ENCODE peak calls at places on chromosome 16, in five cellular contexts. One of them, this sample, is unnamed.

GRCh38 chr16:88772871-88773811 is 11.9 kb downstream of the PIEZO1 start:
- DNase-seq in body of pancreas: peak; percentile 48
- DNase-seq in activated CD8-positive, alpha-beta T cell treated with anti-CD3 and anti-CD28 coated beads for 36 hours: no peak
- DNase-seq in AG09319: peak; percentile 67
- DNase-seq in activated B cell treated with CpG ODN at 0.5 μM for 24 hours: no peak
- DNase-seq in this sample: no peak

GRCh38 chr16:68284847-68285246 is 20.5 kb downstream of the SLC7A6 start:
- DNase-seq in body of pancreas: no peak
- DNase-seq in activated CD8-positive, alpha-beta T cell treated with anti-CD3 and anti-CD28 coated beads for 36 hours: peak; percentile 45
- DNase-seq in AG09319: no peak
- DNase-seq in activated B cell treated with CpG ODN at 0.5 μM for 24 hours: peak; percentile 42
- DNase-seq in this sample: peak; percentile 78

GRCh38 chr16:49459953-49460735 is 86.5 kb downstream of the C16orf78 start:
- DNase-seq in body of pancreas: peak; percentile 2
- DNase-seq in activated CD8-positive, alpha-beta T cell treated with anti-CD3 and anti-CD28 coated beads for 36 hours: no peak
- DNase-seq in AG09319: no peak
- DNase-seq in activated B cell treated with CpG ODN at 0.5 μM for 24 hours: no peak
- DNase-seq in this sample: no peak

GRCh38 chr16:85436636-85437160 is 176.4 kb upstream of the GSE1 start:
- DNase-seq in body of pancreas: peak; percentile 67
- DNase-seq in activated CD8-positive, alpha-beta T cell treated with anti-CD3 and anti-CD28 coated beads for 36 hours: no peak
- DNase-seq in AG09319: no peak
- DNase-seq in activated B cell treated with CpG ODN at 0.5 μM for 24 hours: no peak
- DNase-seq in this sample: no peak

GRCh38 chr16:51402239-51402638 is 251.2 kb upstream of the SALL1 start:
- DNase-seq in body of pancreas: no peak
- DNase-seq in activated CD8-positive, alpha-beta T cell treated with anti-CD3 and anti-CD28 coated beads for 36 hours: no peak
- DNase-seq in AG09319: no peak
- DNase-seq in activated B cell treated with CpG ODN at 0.5 μM for 24 hours: no peak
- DNase-seq in this sample: no peak

GRCh38 chr16:86994651-86995171 is 322.5 kb downstream of the C16orf95 start:
- DNase-seq in body of pancreas: no peak
- DNase-seq in activated CD8-positive, alpha-beta T cell treated with anti-CD3 and anti-CD28 coated beads for 36 hours: no peak
- DNase-seq in AG09319: peak; percentile 38
- DNase-seq in activated B cell treated with CpG ODN at 0.5 μM for 24 hours: no peak
- DNase-seq in this sample: no peak

GRCh38 chr16:68436581-68436980 is 11.7 kb downstream of the SMPD3 start:
- DNase-seq in body of pancreas: no peak
- DNase-seq in activated CD8-positive, alpha-beta T cell treated with anti-CD3 and anti-CD28 coated beads for 36 hours: peak; percentile 35
- DNase-seq in AG09319: no peak
- DNase-seq in activated B cell treated with CpG ODN at 0.5 μM for 24 hours: no peak
- DNase-seq in this sample: no peak

GRCh38 chr16:11560701-11561439 is 25.8 kb downstream of the LITAF start:
- DNase-seq in body of pancreas: no peak
- DNase-seq in activated CD8-positive, alpha-beta T cell treated with anti-CD3 and anti-CD28 coated beads for 36 hours: peak; percentile 87
- DNase-seq in AG09319: no peak
- DNase-seq in activated B cell treated with CpG ODN at 0.5 μM for 24 hours: no peak
- DNase-seq in this sample: no peak

GRCh38 chr16:9199312-9199711 is 107.9 kb downstream of the HAPSTR1 start:
- DNase-seq in body of pancreas: no peak
- DNase-seq in activated CD8-positive, alpha-beta T cell treated with anti-CD3 and anti-CD28 coated beads for 36 hours: no peak
- DNase-seq in AG09319: no peak
- DNase-seq in activated B cell treated with CpG ODN at 0.5 μM for 24 hours: no peak
- DNase-seq in this sample: no peak

GRCh38 chr16:74577882-74578366 is 29.0 kb downstream of the GLG1 start:
- DNase-seq in body of pancreas: no peak
- DNase-seq in activated CD8-positive, alpha-beta T cell treated with anti-CD3 and anti-CD28 coated beads for 36 hours: no peak
- DNase-seq in AG09319: no peak
- DNase-seq in activated B cell treated with CpG ODN at 0.5 μM for 24 hours: no peak
- DNase-seq in this sample: peak; percentile 36

GRCh38 chr16:74574146-74574545 is 32.8 kb downstream of the GLG1 start:
- DNase-seq in body of pancreas: no peak
- DNase-seq in activated CD8-positive, alpha-beta T cell treated with anti-CD3 and anti-CD28 coated beads for 36 hours: no peak
- DNase-seq in AG09319: no peak
- DNase-seq in activated B cell treated with CpG ODN at 0.5 μM for 24 hours: no peak
- DNase-seq in this sample: no peak

GRCh38 chr16:74575805-74576643 is 30.9 kb downstream of the GLG1 start:
- DNase-seq in body of pancreas: no peak
- DNase-seq in activated CD8-positive, alpha-beta T cell treated with anti-CD3 and anti-CD28 coated beads for 36 hours: no peak
- DNase-seq in AG09319: no peak
- DNase-seq in activated B cell treated with CpG ODN at 0.5 μM for 24 hours: no peak
- DNase-seq in this sample: no peak

GRCh38 chr16:74573622-74574021 is 33.3 kb downstream of the GLG1 start:
- DNase-seq in body of pancreas: no peak
- DNase-seq in activated CD8-positive, alpha-beta T cell treated with anti-CD3 and anti-CD28 coated beads for 36 hours: no peak
- DNase-seq in AG09319: no peak
- DNase-seq in activated B cell treated with CpG ODN at 0.5 μM for 24 hours: no peak
- DNase-seq in this sample: no peak

DNA sequence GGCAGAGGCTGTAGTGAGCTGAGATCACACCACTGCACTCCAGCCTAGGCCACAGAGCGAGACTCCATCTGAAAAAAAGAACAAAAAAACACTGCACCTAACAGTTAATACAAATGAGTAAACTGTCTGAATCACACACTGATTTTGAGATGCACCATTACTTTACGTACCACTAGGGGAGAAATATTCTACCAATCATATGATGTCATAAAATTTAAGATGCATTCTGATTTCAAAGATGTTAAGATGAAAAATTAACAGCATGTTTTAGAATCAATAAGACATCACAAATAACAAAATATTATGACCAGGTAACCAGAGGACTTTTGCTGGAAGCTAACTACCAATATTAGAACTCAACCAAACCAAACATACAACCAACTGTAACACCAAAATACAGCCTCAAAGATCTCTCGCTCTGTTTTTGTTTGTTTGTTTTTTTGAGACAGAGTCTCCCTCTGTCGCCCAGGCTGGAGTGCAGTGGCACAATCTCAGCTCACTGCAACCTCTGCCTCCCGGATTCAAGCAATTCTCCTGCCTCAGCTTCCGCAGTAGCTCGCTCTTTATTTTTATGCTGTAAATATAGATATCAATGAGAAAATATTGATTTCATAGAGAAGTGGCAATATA is 31.6 kb downstream of the GLG1 start:
- DNase-seq in body of pancreas: no peak
- DNase-seq in activated CD8-positive, alpha-beta T cell treated with anti-CD3 and anti-CD28 coated beads for 36 hours: no peak
- DNase-seq in AG09319: no peak
- DNase-seq in activated B cell treated with CpG ODN at 0.5 μM for 24 hours: no peak
- DNase-seq in this sample: no peak
- TF ChIP-seq CTCF in body of pancreas: no peak
- TF ChIP-seq CTCF in activated CD8-positive, alpha-beta T cell treated with anti-CD3 and anti-CD28 coated beads for 36 hours: no peak
- TF ChIP-seq CTCF in AG09319: no peak
- TF ChIP-seq CTCF in activated B cell treated with CpG ODN at 0.5 μM for 24 hours: no peak
- TF ChIP-seq CTCF in this sample: no peak

DNA sequence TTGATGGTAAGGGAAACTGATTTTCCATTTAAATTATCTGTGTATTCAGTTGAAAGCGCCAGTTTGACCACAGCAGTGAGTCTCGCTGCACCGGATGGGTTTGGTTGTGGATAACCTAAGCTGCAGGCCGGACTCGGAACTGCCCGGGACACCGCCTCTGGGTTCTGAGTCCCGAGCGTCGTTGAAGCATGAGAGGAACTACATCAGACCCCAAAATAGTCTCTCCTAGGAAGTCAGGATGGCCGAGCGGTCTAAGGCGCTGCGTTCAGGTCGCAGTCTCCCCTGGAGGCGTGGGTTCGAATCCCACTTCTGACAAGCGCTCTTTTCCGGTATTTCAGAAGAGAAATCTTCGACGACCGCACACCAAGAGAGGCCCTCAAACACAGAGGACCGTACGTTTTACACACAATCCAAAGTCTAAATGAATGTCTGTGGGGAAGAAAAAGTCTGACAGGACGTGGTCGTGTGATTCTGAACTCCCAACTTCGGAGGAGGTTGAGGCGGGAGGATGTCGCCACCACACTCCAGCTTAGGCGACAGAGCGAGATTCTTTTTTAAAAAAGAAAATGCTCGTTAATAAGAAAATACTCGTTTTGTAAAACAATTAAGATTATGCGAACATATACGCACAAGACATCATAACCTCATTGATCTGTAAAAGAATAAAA is 15.4 kb upstream of the PLLP start:
- DNase-seq in body of pancreas: peak; percentile 88
- DNase-seq in activated CD8-positive, alpha-beta T cell treated with anti-CD3 and anti-CD28 coated beads for 36 hours: peak; percentile 94
- DNase-seq in AG09319: peak; percentile 93
- DNase-seq in activated B cell treated with CpG ODN at 0.5 μM for 24 hours: peak; percentile 72
- DNase-seq in this sample: peak; percentile 76
- TF ChIP-seq CTCF in body of pancreas: peak; percentile 37
- TF ChIP-seq CTCF in activated CD8-positive, alpha-beta T cell treated with anti-CD3 and anti-CD28 coated beads for 36 hours: no peak
- TF ChIP-seq CTCF in AG09319: no peak
- TF ChIP-seq CTCF in activated B cell treated with CpG ODN at 0.5 μM for 24 hours: no peak
- TF ChIP-seq CTCF in this sample: no peak

GRCh38 chr16:82751020-82751419 is 124.3 kb downstream of the CDH13 start:
- DNase-seq in body of pancreas: no peak
- DNase-seq in activated CD8-positive, alpha-beta T cell treated with anti-CD3 and anti-CD28 coated beads for 36 hours: no peak
- DNase-seq in AG09319: no peak
- DNase-seq in activated B cell treated with CpG ODN at 0.5 μM for 24 hours: no peak
- DNase-seq in this sample: no peak

GRCh38 chr16:82753821-82754220 is 127.1 kb downstream of the CDH13 start:
- DNase-seq in body of pancreas: no peak
- DNase-seq in activated CD8-positive, alpha-beta T cell treated with anti-CD3 and anti-CD28 coated beads for 36 hours: no peak
- DNase-seq in AG09319: no peak
- DNase-seq in activated B cell treated with CpG ODN at 0.5 μM for 24 hours: no peak
- DNase-seq in this sample: no peak

GRCh38 chr16:82744958-82745357 is 118.2 kb downstream of the CDH13 start:
- DNase-seq in body of pancreas: peak; percentile 18
- DNase-seq in activated CD8-positive, alpha-beta T cell treated with anti-CD3 and anti-CD28 coated beads for 36 hours: no peak
- DNase-seq in AG09319: no peak
- DNase-seq in activated B cell treated with CpG ODN at 0.5 μM for 24 hours: no peak
- DNase-seq in this sample: no peak

GRCh38 chr16:82750078-82750477 is 123.3 kb downstream of the CDH13 start:
- DNase-seq in body of pancreas: no peak
- DNase-seq in activated CD8-positive, alpha-beta T cell treated with anti-CD3 and anti-CD28 coated beads for 36 hours: no peak
- DNase-seq in AG09319: no peak
- DNase-seq in activated B cell treated with CpG ODN at 0.5 μM for 24 hours: no peak
- DNase-seq in this sample: no peak

GRCh38 chr16:82748026-82748425 is 121.3 kb downstream of the CDH13 start:
- DNase-seq in body of pancreas: peak; percentile 14
- DNase-seq in activated CD8-positive, alpha-beta T cell treated with anti-CD3 and anti-CD28 coated beads for 36 hours: no peak
- DNase-seq in AG09319: peak; percentile 20
- DNase-seq in activated B cell treated with CpG ODN at 0.5 μM for 24 hours: no peak
- DNase-seq in this sample: no peak
- TF ChIP-seq CTCF in body of pancreas: peak; percentile 7
- TF ChIP-seq CTCF in activated CD8-positive, alpha-beta T cell treated with anti-CD3 and anti-CD28 coated beads for 36 hours: no peak
- TF ChIP-seq CTCF in AG09319: peak; percentile 35
- TF ChIP-seq CTCF in activated B cell treated with CpG ODN at 0.5 μM for 24 hours: no peak
- TF ChIP-seq CTCF in this sample: no peak

DNA sequence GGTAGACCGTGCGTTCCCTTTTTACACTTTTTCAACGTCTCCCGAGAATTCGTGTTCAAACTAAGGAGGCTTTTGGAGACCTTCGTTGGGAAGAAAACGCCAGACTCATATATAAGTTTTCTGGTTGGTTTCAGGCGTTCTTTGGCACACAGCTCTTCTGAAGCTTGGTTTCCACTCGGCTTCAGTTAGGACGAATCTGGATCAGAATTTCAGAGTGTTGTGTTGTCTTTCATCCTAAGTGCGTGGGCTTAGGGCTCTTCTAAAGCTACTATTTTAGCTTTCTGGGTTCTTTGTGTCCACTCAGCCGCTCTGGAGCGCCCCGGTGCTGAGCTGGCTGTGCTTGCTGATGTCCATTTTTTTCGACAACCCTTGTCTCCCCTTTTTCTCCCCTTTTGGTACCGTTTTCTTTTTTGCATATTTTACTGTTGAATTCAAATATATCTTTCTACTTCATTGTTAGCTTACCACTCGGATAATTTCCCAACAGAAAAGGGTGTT is 1.1 kb downstream of the SRRM2 start:
- DNase-seq in body of pancreas: no peak
- DNase-seq in activated CD8-positive, alpha-beta T cell treated with anti-CD3 and anti-CD28 coated beads for 36 hours: no peak
- DNase-seq in AG09319: no peak
- DNase-seq in activated B cell treated with CpG ODN at 0.5 μM for 24 hours: no peak
- DNase-seq in this sample: no peak
- TF ChIP-seq CTCF in body of pancreas: no peak
- TF ChIP-seq CTCF in activated CD8-positive, alpha-beta T cell treated with anti-CD3 and anti-CD28 coated beads for 36 hours: no peak
- TF ChIP-seq CTCF in AG09319: no peak
- TF ChIP-seq CTCF in activated B cell treated with CpG ODN at 0.5 μM for 24 hours: no peak
- TF ChIP-seq CTCF in this sample: no peak